ENCODE peak calls at places on chromosome 1, in ten cellular contexts. Y, J, H, D, L, A, C, Z, I and O are unnamed samples. For H3K4me1, the result is how much of the 10 kb centered on the place peaks cover.

GRCh38 chr1:172417552-172417951 is 2.9 kb upstream of the C1orf105 start:
- DNase-seq in L (no peak), C (no peak), H (no peak), Y (no peak), A (no peak), Z (no peak), I (no peak), J (no peak), D (no peak), O (no peak)

GRCh38 chr1:180213401-180214177 is 16.5 kb upstream of the LHX4 start:
- DNase-seq in Y (peak), J (no peak), C (peak), A (no peak), Z (no peak), L (peak), I (no peak), D (no peak), H (peak), O (no peak)

GRCh38 chr1:101506541-101507164 is 269.8 kb downstream of the S1PR1 start:
- DNase-seq in C (no peak), I (no peak), A (no peak), J (no peak), Z (peak), H (peak), D (no peak), L (peak), Y (peak), O (no peak)

GRCh38 chr1:204887846-204888245 is 17.2 kb downstream of the NFASC start:
- DNase-seq in C (no peak), I (no peak), L (no peak), A (no peak), J (no peak), Y (no peak), D (no peak), H (no peak), Z (no peak), O (no peak)

GRCh38 chr1:96159379-96159778 is 562.2 kb upstream of the PTBP2 start:
- DNase-seq in Y (no peak), C (no peak), A (no peak), J (no peak), L (no peak), I (no peak), D (no peak), Z (no peak), H (no peak), O (no peak)

GRCh38 chr1:46343705-46344104 is 3.1 kb downstream of the NSUN4 start:
- DNase-seq in C (no peak), Y (no peak), H (no peak), D (no peak), A (no peak), I (no peak), L (no peak), J (no peak), Z (no peak), O (no peak)

GRCh38 chr1:165562576-165562975 is 18.8 kb downstream of the LRRC52 start:
- DNase-seq in Y (no peak), I (no peak), L (no peak), D (no peak), A (no peak), Z (no peak), J (no peak), H (no peak), C (no peak), O (no peak)

GRCh38 chr1:225972344-225973152 is 26.6 kb downstream of the SDE2 start:
- DNase-seq in I (no peak), Z (no peak), Y (no peak), H (no peak), D (no peak), C (no peak), A (no peak), J (peak), L (no peak), O (no peak)

GRCh38 chr1:45171575-45171974 is 34.8 kb downstream of the ZSWIM5 start:
- DNase-seq in L (no peak), D (no peak), Y (no peak), A (no peak), Z (no peak), I (no peak), H (no peak), C (no peak), J (no peak), O (no peak)

GRCh38 chr1:219092206-219092605 is 81.5 kb upstream of the LYPLAL1 start:
- DNase-seq in A (no peak), Z (no peak), C (no peak), J (no peak), Y (no peak), H (no peak), L (no peak), I (no peak), D (no peak), O (no peak)

GRCh38 chr1:86846166-86846647 is 67.7 kb downstream of the SELENOF start:
- DNase-seq in A (no peak), Z (no peak), L (no peak), H (no peak), D (no peak), C (no peak), J (no peak), Y (no peak), I (no peak), O (no peak)

GRCh38 chr1:233253231-233254038 is 42.1 kb downstream of the PCNX2 start:
- DNase-seq in Y (no peak), C (no peak), A (no peak), Z (no peak), D (no peak), J (no peak), H (no peak), L (no peak), I (no peak), O (no peak)

DNA sequence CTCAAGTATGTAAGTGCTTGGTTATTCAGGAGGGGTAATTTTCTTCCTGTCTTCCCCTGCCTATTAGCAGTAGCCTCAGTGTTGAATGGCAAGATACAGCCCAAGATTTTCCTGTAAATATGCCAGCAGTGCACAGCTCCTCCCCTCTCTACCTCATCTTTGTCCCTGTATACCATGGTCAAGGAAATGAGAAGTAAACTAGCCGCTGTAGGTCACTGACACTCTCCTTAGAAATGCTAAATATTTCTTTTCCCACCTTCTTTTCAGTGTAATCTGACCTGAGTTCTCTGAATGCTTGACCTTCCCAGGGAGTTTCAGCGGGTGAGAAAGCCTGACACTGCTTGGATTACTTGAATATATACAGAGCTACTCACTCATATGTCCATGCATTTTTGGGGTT is 84.1 kb upstream of the ZNF326 start:
- DNase-seq in A (no peak), C (no peak), D (no peak), J (no peak), L (no peak), H (no peak), I (no peak), Y (no peak), Z (no peak), O (no peak)
- H3K4me1 ChIP-seq in A (under half), C (under half), D (under half), J (half or more), L (under half), H (under half), I (under half), Y (under half), Z (under half), O (under half)

GRCh38 chr1:31569773-31570172 is 6.5 kb upstream of the TINAGL1 start:
- DNase-seq in Z (no peak), H (no peak), A (no peak), L (no peak), J (no peak), I (no peak), C (no peak), D (no peak), Y (no peak), O (no peak)
- H3K4me1 ChIP-seq in Z (under half), H (under half), A (under half), L (under half), J (under half), I (under half), C (under half), D (under half), Y (under half), O (under half)

DNA sequence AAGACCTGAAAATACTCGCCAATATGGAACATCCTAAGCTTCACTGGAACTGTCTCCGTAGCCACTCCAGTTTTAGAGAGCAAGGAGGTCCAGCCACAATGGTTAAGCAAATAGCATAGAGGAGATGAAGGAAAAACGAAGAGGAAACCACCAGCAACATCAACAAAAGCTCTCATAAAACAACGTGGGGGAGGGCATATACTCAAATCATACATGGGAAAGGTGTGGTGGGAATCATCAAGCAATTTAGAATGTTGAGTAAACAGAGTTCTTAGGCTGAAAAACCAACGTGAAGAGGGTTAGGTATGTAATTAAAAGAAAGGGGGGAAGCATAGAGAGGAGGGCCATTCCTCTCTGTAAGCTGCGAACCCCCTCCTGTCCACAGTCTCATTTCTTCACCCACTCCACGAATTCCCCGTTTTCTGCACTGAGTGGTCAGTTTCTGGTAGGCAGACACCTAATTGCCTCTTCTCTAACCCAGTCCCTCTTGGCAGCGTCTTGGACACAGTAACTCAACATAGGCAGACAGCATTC is 1.0 kb downstream of the TMEM59 start:
- DNase-seq in J (no peak), L (no peak), A (no peak), C (no peak), D (no peak), H (no peak), I (no peak), Y (no peak), Z (no peak), O (peak)
- H3K4me1 ChIP-seq in J (half or more), L (half or more), A (under half), C (half or more), D (under half), H (under half), I (under half), Y (under half), Z (under half), O (half or more)

GRCh38 chr1:206469411-206469932 is 804 bp upstream of the IKBKE start:
- DNase-seq in Z (no peak), I (no peak), C (no peak), A (no peak), L (peak), D (no peak), Y (no peak), J (no peak), H (peak), O (no peak)
- H3K4me1 ChIP-seq in Z (half or more), I (under half), C (under half), A (under half), L (half or more), D (under half), Y (under half), J (under half), H (half or more), O (half or more)